ENCODE peak calls at places on chromosomes 3 and 15, in nine cellular contexts. N, U, G, T, M, L, W, H and I are unnamed samples. For H3K36me3, the result is how much of the 10 kb centered on the place peaks cover.

GRCh38 chr3:21163961-21164360 is 587.0 kb downstream of the ZNF385D start:
- DNase-seq in N (no peak), U (no peak), G (no peak), T (no peak), M (no peak), L (no peak), W (no peak), H (no peak), I (no peak)

GRCh38 chr15:40060241-40060961 is 21.4 kb upstream of the SRP14 start:
- DNase-seq in N (no peak), U (no peak), G (no peak), T (no peak), M (no peak), L (no peak), W (no peak), H (no peak), I (no peak)

GRCh38 chr3:23601020-23601822 is 204.5 kb upstream of the UBE2E1 start:
- DNase-seq in N (no peak), U (no peak), G (no peak), T (no peak), M (no peak), L (peak), W (no peak), H (no peak), I (no peak)

GRCh38 chr15:89087066-89087829 is 1.0 kb upstream of the ABHD2 start:
- DNase-seq in N (no peak), U (no peak), G (no peak), T (no peak), M (no peak), L (no peak), W (no peak), H (peak), I (peak)

GRCh38 chr15:40754574-40754882 is 526 bp downstream of the RMDN3 start:
- DNase-seq in N (peak), U (no peak), G (no peak), T (peak), M (no peak), L (no peak), W (peak), H (no peak), I (no peak)

GRCh38 chr3:42500909-42501308 is 1.5 kb upstream of the VIPR1 start:
- DNase-seq in N (no peak), U (no peak), G (no peak), T (no peak), M (no peak), L (no peak), W (peak), H (no peak), I (no peak)

GRCh38 chr3:160114352-160114751 is 110.9 kb upstream of the C3orf80 start:
- DNase-seq in N (no peak), U (no peak), G (no peak), T (no peak), M (no peak), L (no peak), W (no peak), H (no peak), I (no peak)

GRCh38 chr15:89340586-89340985 is 6.0 kb upstream of the POLG start:
- DNase-seq in N (no peak), U (no peak), G (no peak), T (no peak), M (no peak), L (no peak), W (no peak), H (no peak), I (no peak)

GRCh38 chr3:127162947-127163645 is 29.8 kb upstream of the PRR23E start:
- DNase-seq in N (no peak), U (no peak), G (no peak), T (peak), M (no peak), L (no peak), W (no peak), H (no peak), I (peak)

GRCh38 chr3:109545746-109546145 is 208.4 kb upstream of the DPPA4 start:
- DNase-seq in N (no peak), U (no peak), G (no peak), T (no peak), M (no peak), L (peak), W (no peak), H (no peak), I (no peak)

DNA sequence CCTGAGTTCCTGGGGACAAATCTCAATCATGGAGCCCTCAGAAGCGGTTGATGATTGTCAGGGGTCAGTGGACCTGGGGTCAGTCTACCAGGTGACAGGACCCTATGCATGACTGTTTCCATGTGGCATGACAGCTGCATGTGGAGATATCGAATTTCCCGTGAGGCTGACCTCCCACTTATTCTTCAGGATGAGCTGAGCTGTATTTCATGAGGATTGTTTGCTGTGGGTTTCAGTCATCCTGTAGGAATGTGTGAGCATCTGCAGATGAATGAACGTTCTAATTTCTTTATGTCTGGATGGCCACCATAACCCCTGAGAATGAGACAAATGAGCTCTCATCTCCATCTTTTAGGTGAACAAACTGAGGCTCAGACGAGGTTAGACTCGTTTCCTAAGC is 93.0 kb upstream of the HES1 start:
- DNase-seq in N (no peak), U (no peak), G (no peak), T (no peak), M (peak), L (peak), W (no peak), H (no peak), I (peak)
- H3K27ac ChIP-seq in N (no peak), U (no peak), G (no peak), T (no peak), M (peak), L (peak), W (no peak), H (no peak), I (peak)

GRCh38 chr3:195881276-195881988 is 26.9 kb downstream of the TNK2 start:
- DNase-seq in N (no peak), U (no peak), G (no peak), T (no peak), M (no peak), L (no peak), W (no peak), H (no peak), I (no peak)
- H3K36me3 ChIP-seq in N (under half), U (under half), G (half or more), T (under half), M (under half), L (under half), W (under half), H (under half), I (under half)

GRCh38 chr15:70829366-70830166 is 24.4 kb downstream of the LARP6 start:
- DNase-seq in N (no peak), U (no peak), G (no peak), T (no peak), M (no peak), L (no peak), W (no peak), H (peak), I (no peak)

GRCh38 chr15:70826634-70827033 is 27.3 kb downstream of the LARP6 start:
- DNase-seq in N (no peak), U (no peak), G (no peak), T (peak), M (peak), L (peak), W (no peak), H (peak), I (peak)

GRCh38 chr15:70827721-70828120 is 26.2 kb downstream of the LARP6 start:
- DNase-seq in N (no peak), U (no peak), G (no peak), T (no peak), M (no peak), L (no peak), W (no peak), H (no peak), I (no peak)

GRCh38 chr15:70830615-70831014 is 23.3 kb downstream of the LARP6 start:
- DNase-seq in N (no peak), U (no peak), G (no peak), T (no peak), M (no peak), L (no peak), W (peak), H (no peak), I (no peak)

DNA sequence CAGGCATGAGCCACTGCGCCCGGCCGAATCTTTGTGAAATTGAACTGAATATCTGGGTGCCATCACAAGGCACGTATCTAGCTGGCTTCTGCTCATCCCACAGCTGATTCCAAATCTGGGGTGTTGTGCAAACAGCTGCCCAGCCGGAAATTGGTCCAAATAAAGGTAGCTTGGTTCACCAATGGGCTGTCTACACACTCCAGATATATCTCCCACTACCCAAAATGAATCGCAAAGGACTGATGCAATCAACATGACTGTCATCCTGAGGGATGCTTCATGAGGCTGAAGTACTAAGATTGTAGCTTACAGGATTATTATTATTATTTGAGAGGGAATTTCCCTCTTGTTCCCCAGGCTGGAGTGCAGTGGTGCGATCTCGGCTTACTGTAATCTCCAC is 28.1 kb downstream of the LARP6 start:
- DNase-seq in N (no peak), U (no peak), G (no peak), T (no peak), M (no peak), L (no peak), W (no peak), H (no peak), I (no peak)
- H3K27ac ChIP-seq in N (no peak), U (no peak), G (no peak), T (no peak), M (no peak), L (no peak), W (no peak), H (peak), I (peak)

DNA sequence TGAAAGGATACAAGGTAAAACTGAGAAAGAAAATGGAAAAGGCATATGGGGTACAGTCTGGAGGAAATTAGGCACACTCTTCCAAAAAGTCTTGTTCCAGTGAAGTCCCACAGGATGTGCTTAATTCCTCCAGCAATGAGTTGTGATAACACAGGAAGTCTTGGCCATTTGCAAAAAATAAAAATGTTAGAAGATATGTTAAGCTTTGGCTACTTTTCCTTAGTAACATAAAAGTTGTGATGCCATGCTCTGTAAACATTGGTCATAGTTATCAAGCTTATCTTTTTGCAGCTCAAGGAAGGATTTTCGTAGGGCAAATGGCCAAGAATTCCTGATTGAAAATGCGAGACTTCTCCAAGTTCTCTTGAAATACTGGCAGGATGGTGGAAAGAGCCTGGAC is 26.4 kb downstream of the LNP1 start:
- DNase-seq in N (no peak), U (no peak), G (no peak), T (peak), M (peak), L (peak), W (no peak), H (no peak), I (no peak)
- H3K36me3 ChIP-seq in N (under half), U (under half), G (under half), T (under half), M (under half), L (under half), W (under half), H (under half), I (under half)

DNA sequence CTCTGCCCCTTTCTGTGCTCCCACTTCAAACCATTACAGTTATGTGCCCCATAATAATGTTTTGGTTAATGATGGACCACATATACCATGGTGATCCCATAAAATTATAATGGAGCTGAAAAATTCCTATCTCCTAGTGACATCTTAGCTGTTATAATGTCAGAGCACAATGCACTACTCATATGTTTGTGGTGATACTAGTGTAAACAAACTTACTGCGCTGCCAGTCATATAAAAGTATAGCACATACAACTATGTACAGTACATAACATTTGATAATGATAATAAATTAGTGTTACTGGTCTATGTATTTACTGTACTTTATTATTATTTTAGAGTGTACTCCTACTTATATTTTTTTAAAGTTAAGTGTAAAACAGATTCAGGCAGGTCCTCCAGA is 45.6 kb upstream of the TCAIM start:
- DNase-seq in N (no peak), U (no peak), G (no peak), T (no peak), M (no peak), L (no peak), W (no peak), H (no peak), I (no peak)
- H3K27ac ChIP-seq in N (no peak), U (no peak), G (no peak), T (no peak), M (no peak), L (no peak), W (no peak), H (no peak), I (no peak)

DNA sequence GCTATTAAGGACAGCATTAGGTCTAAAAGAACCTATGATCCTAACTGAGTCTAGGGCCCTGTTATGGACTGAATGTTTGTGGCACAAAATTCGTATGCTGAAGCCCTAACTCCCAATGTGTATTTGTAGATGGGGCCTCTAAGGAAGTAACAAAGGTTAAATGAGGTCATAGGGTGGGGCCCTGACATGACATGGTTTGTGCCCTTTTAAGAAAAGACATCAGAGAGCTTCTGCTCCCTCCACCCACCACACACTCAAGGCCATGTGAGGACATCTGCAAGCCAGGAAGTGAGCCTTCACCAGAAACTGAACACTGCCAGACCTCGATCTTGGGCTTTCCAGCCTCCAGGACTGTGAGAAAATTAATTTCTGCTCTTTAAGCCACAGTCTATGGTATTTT is 49.2 kb downstream of the PHC3 start:
- DNase-seq in N (no peak), U (no peak), G (no peak), T (no peak), M (no peak), L (no peak), W (no peak), H (no peak), I (no peak)
- H3K36me3 ChIP-seq in N (under half), U (under half), G (half or more), T (under half), M (under half), L (under half), W (under half), H (half or more), I (under half)

DNA sequence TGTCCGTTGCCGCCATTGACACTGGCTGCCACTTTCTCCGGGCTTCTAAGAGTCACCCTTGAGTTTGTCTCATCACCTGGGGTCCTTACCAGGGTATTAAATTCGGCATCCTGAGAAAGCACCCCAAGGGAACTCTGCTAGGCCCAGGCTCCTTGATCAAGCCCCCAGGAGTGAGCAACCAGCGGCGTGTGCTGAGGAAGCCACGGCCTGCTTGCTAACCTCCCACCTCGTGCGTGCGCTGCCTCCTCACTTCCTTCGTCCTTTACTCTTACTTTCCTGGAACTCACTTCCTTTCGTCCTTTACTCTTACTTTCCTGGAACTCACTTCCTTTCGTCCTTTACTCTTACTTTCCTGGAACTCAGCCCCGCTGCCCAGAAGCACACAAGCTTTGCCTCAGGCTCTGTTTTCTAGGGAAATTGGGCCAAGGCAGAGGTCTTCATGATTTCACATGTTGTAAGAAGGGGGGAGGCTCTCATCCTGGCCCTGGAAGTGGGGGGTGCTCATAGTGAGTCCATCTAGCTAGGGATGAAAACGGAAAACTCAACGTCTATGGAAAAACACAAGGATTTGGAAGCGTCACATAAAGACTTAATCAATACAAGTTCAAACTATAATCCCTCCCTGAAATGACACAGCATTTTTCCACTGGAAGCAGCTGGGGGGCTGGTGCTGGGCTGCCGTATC is 36.7 kb upstream of the BDH1 start:
- DNase-seq in N (no peak), U (no peak), G (no peak), T (no peak), M (no peak), L (no peak), W (no peak), H (no peak), I (no peak)
- H3K27ac ChIP-seq in N (no peak), U (no peak), G (no peak), T (peak), M (no peak), L (no peak), W (no peak), H (no peak), I (no peak)

GRCh38 chr15:48473667-48474066 is 142.4 kb downstream of the DUT start:
- DNase-seq in N (no peak), U (no peak), G (no peak), T (no peak), M (no peak), L (no peak), W (no peak), H (no peak), I (no peak)
- H3K36me3 ChIP-seq in N (under half), U (under half), G (under half), T (under half), M (half or more), L (half or more), W (under half), H (under half), I (under half)

DNA sequence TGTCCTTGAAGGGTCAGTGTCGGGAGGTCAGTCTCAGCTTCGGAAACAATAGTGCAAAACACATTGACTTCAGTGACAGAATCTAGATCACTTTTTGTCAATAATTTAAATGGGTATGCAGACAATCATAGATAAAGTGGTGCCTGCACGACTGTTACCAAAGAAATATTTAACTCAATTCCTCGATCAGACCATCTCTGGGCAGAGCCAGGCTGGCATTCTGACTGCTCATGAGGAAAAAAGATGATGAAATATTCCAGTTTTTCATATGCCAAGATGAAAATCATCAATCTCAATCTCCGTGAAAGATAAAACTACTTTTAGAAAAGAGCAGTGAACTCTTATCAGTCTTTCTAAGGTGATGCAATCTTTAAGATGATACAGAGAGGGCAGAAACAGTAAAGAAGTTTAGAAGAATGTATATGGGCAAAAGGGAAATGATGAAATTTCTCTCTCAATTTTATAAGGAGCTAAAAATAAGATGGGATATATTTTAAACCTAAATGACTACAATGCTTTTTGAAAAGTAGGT is 169.9 kb downstream of the WDR72 start:
- DNase-seq in N (no peak), U (no peak), G (no peak), T (no peak), M (no peak), L (no peak), W (no peak), H (no peak), I (no peak)
- H3K27ac ChIP-seq in N (no peak), U (no peak), G (no peak), T (no peak), M (peak), L (peak), W (no peak), H (no peak), I (no peak)

DNA sequence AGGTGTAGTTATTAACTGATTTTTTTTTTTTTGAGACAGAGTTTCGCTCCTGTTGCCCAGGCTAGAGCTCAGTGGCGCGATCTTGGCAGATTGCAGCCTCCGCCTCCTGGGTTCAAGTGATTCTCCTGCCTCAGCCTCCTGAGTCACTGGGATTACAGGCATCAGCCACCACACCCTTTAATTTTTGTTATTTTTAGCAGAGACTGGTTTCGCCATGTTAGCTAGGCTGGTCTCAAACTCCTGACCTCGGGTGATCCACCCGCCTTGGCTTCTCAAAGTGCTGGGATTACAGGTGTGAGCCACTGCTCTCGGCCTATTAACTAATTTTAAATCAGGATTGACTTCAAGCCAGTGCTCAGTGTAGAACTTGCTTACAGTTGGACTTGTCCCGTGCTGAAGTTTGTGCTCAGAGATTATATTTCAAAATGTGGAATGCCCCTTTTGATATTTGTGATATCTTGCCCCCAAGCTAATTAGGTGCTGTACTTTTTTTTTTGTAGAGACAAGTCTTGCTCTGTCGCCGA is 6.0 kb downstream of the SKIL start:
- DNase-seq in N (no peak), U (no peak), G (no peak), T (no peak), M (no peak), L (no peak), W (no peak), H (no peak), I (no peak)
- H3K36me3 ChIP-seq in N (under half), U (under half), G (under half), T (under half), M (half or more), L (under half), W (under half), H (under half), I (half or more)